ENCODE peak calls at places on chromosomes 1 and 21, in eight cellular contexts. M is Panc1, F is upper lobe of left lung, B is HepG2, J is HCT116, Y is GM12878, N is K562, L is GM23338. S is an unnamed sample.

GRCh38 chr1:202656057-202656456 is 54.2 kb downstream of the SYT2 start:
- ATAC-seq in M (no peak), F (no peak), B (peak; percentile 82), J (peak; percentile 69), Y (peak; percentile 57), N (peak; percentile 83), L (peak; percentile 64), S (no peak)

GRCh38 chr1:44507490-44508396 is 102.7 kb downstream of the RNF220 start:
- ATAC-seq in M (no peak), F (no peak), B (no peak), J (no peak), Y (no peak), N (no peak), L (peak; percentile 77), S (no peak)

GRCh38 chr1:45047032-45047431 is 35.0 kb downstream of the UROD start:
- ATAC-seq in M (no peak), F (no peak), B (no peak), J (no peak), Y (no peak), N (no peak), L (no peak), S (no peak)

GRCh38 chr21:25956993-25957714 is 213.4 kb downstream of the APP start:
- ATAC-seq in M (no peak), F (no peak), B (no peak), J (no peak), Y (no peak), N (no peak), L (no peak), S (peak; percentile 84)

GRCh38 chr1:42889264-42889663 is 42.9 kb downstream of the ZNF691 start:
- ATAC-seq in M (no peak), F (no peak), B (no peak), J (no peak), Y (no peak), N (no peak), L (no peak), S (no peak)

GRCh38 chr1:29854700-29855276 is 618.5 kb downstream of the PTPRU start:
- ATAC-seq in M (no peak), F (no peak), B (no peak), J (no peak), Y (no peak), N (no peak), L (no peak), S (no peak)

GRCh38 chr21:37737497-37737896 is 178.8 kb downstream of the KCNJ6 start:
- ATAC-seq in M (no peak), F (no peak), B (no peak), J (no peak), Y (no peak), N (no peak), L (no peak), S (no peak)

GRCh38 chr21:14285147-14285546 is 69.2 kb downstream of the RBM11 start:
- ATAC-seq in M (no peak), F (no peak), B (no peak), J (no peak), Y (no peak), N (no peak), L (no peak), S (no peak)

GRCh38 chr21:36965720-36966065 is 776 bp downstream of the HLCS start:
- ATAC-seq in M (peak; percentile 50), F (peak; percentile 9), B (peak; percentile 25), J (no peak), Y (no peak), N (peak; percentile 40), L (no peak), S (peak; percentile 23)

GRCh38 chr1:223662943-223663342 is 2.6 kb downstream of the CAPN8 start:
- ATAC-seq in M (no peak), F (peak; percentile 78), B (no peak), J (no peak), Y (no peak), N (no peak), L (no peak), S (no peak)

GRCh38 chr1:234262007-234262753 is 111.1 kb upstream of the COA6 start:
- ATAC-seq in M (no peak), F (no peak), B (peak; percentile 28), J (no peak), Y (no peak), N (no peak), L (no peak), S (no peak)

GRCh38 chr21:31176725-31177124 is 138.4 kb upstream of the KRTAP19-8 start:
- ATAC-seq in M (no peak), F (no peak), B (no peak), J (no peak), Y (no peak), N (no peak), L (no peak), S (no peak)

GRCh38 chr1:18948913-18949688 is 7.4 kb downstream of the IFFO2 start:
- ATAC-seq in M (peak; percentile 36), F (no peak), B (peak; percentile 94), J (no peak), Y (no peak), N (peak; percentile 11), L (peak; percentile 17), S (peak; percentile 40)

GRCh38 chr1:67619080-67619479 is 65.9 kb upstream of the GADD45A start:
- ATAC-seq in M (peak; percentile 41), F (no peak), B (no peak), J (no peak), Y (no peak), N (no peak), L (no peak), S (peak; percentile 35)

GRCh38 chr1:101915597-101915996 is 81.1 kb downstream of the OLFM3 start:
- ATAC-seq in M (no peak), F (no peak), B (no peak), J (no peak), Y (no peak), N (no peak), L (no peak), S (no peak)

GRCh38 chr1:28604962-28605361 is 12.9 kb downstream of the RAB42 start:
- ATAC-seq in M (no peak), F (no peak), B (no peak), J (no peak), Y (no peak), N (no peak), L (no peak), S (no peak)

GRCh38 chr1:221188531-221188930 is 309.3 kb downstream of the HLX start:
- ATAC-seq in M (no peak), F (no peak), B (no peak), J (no peak), Y (no peak), N (no peak), L (no peak), S (peak; percentile 34)

GRCh38 chr1:34262921-34263320 is 86.2 kb downstream of the C1orf94 start:
- ATAC-seq in M (no peak), F (no peak), B (no peak), J (no peak), Y (no peak), N (no peak), L (no peak), S (no peak)

GRCh38 chr1:160681067-160681890 is 30.3 kb downstream of the CD48 start:
- ATAC-seq in M (peak; percentile 88), F (peak; percentile 86), B (peak; percentile 93), J (peak; percentile 99), Y (peak; percentile 89), N (peak; percentile 100), L (peak; percentile 98), S (no peak)

GRCh38 chr1:16145030-16145987 is 10.6 kb downstream of the EPHA2 start:
- ATAC-seq in M (peak; percentile 59), F (peak; percentile 80), B (peak; percentile 27), J (peak; percentile 55), Y (no peak), N (peak; percentile 1), L (peak; percentile 24), S (peak; percentile 81)
- TF ChIP-seq POLR2AphosphoS5 in M (peak; percentile 87), F (peak; percentile 56), B (no peak), J (peak; percentile 63), Y (no peak), N (no peak), L (no peak), S (peak; percentile 43)

GRCh38 chr1:212949771-212950170 is 570 bp upstream of the VASH2 start:
- ATAC-seq in M (no peak), F (no peak), B (no peak), J (no peak), Y (no peak), N (no peak), L (no peak), S (no peak)
- H3K4me3 ChIP-seq in M (peak overlapping the region; percentile 67), F (no peak overlapping the region), B (peak overlapping the region; percentile 31), J (peak overlapping the region; percentile 61), Y (peak overlapping the region; percentile 95), N (no peak overlapping the region), L (peak overlapping the region; percentile 99), S (no peak overlapping the region)

DNA sequence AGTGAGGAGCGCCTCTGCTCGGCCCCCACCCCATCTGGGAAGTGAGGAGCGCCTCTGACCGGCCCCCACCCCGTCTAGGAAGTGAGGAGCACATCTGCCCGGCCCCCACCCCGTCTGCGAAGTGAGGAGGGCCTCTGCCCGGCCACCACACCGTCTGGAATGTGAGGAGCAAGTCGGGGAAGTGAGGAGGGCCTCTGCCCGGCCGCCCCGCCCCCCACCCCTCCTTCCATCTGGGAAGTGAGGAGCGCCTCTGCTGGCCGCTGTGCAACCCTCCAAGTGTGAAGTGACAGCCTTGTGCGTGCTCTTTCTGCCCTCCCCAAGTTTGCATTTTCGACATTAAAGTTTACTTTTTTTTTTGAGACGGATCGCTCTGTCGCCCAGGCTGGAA is 5.1 kb upstream of the ZZZ3 start:
- ATAC-seq in M (no peak), F (no peak), B (peak; percentile 20), J (peak; percentile 43), Y (no peak), N (no peak), L (peak; percentile 56), S (no peak)
- TF ChIP-seq CTCF in M (no peak), F (peak; percentile 13), B (peak; percentile 51), J (no peak), Y (no peak), N (no peak), L (peak; percentile 68), S (peak; percentile 38)

GRCh38 chr21:29304577-29304976 is 5.9 kb downstream of the BACH1 start:
- ATAC-seq in M (no peak), F (no peak), B (no peak), J (no peak), Y (no peak), N (no peak), L (no peak), S (no peak)

GRCh38 chr21:29306920-29307319 is 8.2 kb downstream of the BACH1 start:
- ATAC-seq in M (no peak), F (no peak), B (peak; percentile 65), J (no peak), Y (peak; percentile 49), N (peak; percentile 69), L (peak; percentile 71), S (no peak)

GRCh38 chr21:29303301-29303700 is 4.6 kb downstream of the BACH1 start:
- ATAC-seq in M (no peak), F (no peak), B (no peak), J (no peak), Y (no peak), N (no peak), L (no peak), S (no peak)

GRCh38 chr21:29305068-29305467 is 6.3 kb downstream of the BACH1 start:
- ATAC-seq in M (no peak), F (no peak), B (no peak), J (no peak), Y (no peak), N (no peak), L (no peak), S (no peak)

DNA sequence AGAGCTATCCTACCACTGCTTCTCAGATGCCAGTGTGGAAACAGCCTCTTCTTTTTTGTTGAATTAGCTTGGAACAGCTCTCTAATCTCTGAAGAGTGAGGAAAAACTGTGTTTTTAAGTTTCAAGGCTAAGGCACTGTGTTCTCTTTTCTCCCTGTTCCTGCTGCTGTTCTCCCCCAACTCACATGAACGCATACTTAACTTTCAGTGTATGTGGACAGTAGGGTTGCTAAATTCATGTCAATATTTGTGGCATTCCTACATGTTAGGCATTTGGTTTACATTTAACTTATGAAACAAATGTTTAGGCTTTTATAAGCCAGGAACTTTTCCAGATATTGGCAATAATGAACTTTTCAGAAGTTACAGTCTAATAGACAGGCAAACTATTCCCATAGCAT is 6.8 kb downstream of the BACH1 start:
- ATAC-seq in M (no peak), F (no peak), B (peak; percentile 54), J (no peak), Y (no peak), N (no peak), L (no peak), S (no peak)
- TF ChIP-seq POLR2AphosphoS5 in M (no peak), F (no peak), B (no peak), J (no peak), Y (no peak), N (no peak), L (no peak), S (no peak)